ENCODE peak calls at places on chromosomes 13 and 19, in ten cellular contexts. E is activated CD4-positive, alpha-beta T cell treated with anti-CD3 and anti-CD28 coated beads, Interleukin-2, amount 50 U/mL, for 1 hour; M is esophagus squamous epithelium; B is activated T-cell treated with anti-CD3 and anti-CD28 coated beads for 1 hour; F is ovary; H is RPMI8226; W is germinal center; R is K562; Z is brain microvascular endothelial cell; Q is thoracic aorta. X is an unnamed sample.

GRCh38 chr13:50030315-50030714 is 15.1 kb downstream of the KCNRG start:
- DNase-seq in E (no peak), M (no peak), B (no peak), F (no peak), H (no peak), W (no peak), R (no peak), Z (no peak), Q (no peak), X (no peak)

GRCh38 chr13:85970727-85971126 is 171.5 kb upstream of the SLITRK6 start:
- DNase-seq in E (no peak), M (no peak), B (no peak), F (no peak), H (no peak), W (no peak), R (no peak), Z (no peak), Q (no peak), X (no peak)

GRCh38 chr13:21436582-21436981 is 22.5 kb downstream of the ZDHHC20 start:
- DNase-seq in E (no peak), M (no peak), B (no peak), F (no peak), H (no peak), W (no peak), R (no peak), Z (no peak), Q (no peak), X (no peak)

GRCh38 chr13:111484129-111484925 is 163.9 kb downstream of the TEX29 start:
- DNase-seq in E (no peak), M (no peak), B (no peak), F (no peak), H (no peak), W (no peak), R (no peak), Z (no peak), Q (no peak), X (no peak)

GRCh38 chr13:99663185-99663825 is 162.0 kb downstream of the TM9SF2 start:
- DNase-seq in E (no peak), M (no peak), B (no peak), F (no peak), H (no peak), W (no peak), R (no peak), Z (no peak), Q (no peak), X (no peak)

GRCh38 chr13:86914757-86915156 is 756.4 kb upstream of the SLITRK5 start:
- DNase-seq in E (no peak), M (no peak), B (no peak), F (no peak), H (no peak), W (no peak), R (no peak), Z (no peak), Q (no peak), X (no peak)

GRCh38 chr13:113622791-113623490 is 35.1 kb downstream of the ATP4B start:
- DNase-seq in E (no peak), M (no peak), B (no peak), F (no peak), H (no peak), W (no peak), R (no peak), Z (no peak), Q (no peak), X (no peak)

GRCh38 chr13:40618581-40619478 is 47.6 kb downstream of the FOXO1 start:
- DNase-seq in E (no peak), M (no peak), B (no peak), F (no peak), H (no peak), W (no peak), R (no peak), Z (no peak), Q (no peak), X (no peak)

GRCh38 chr13:98595134-98595533 is 18.2 kb upstream of the STK24 start:
- DNase-seq in E (no peak), M (no peak), B (no peak), F (no peak), H (no peak), W (no peak), R (no peak), Z (no peak), Q (no peak), X (no peak)

GRCh38 chr19:4749870-4750269 is 26.2 kb upstream of the DPP9 start:
- DNase-seq in E (no peak), M (no peak), B (no peak), F (no peak), H (no peak), W (no peak), R (no peak), Z (no peak), Q (no peak), X (no peak)

GRCh38 chr19:1063909-1064660 is 2.9 kb upstream of the ARHGAP45 start:
- DNase-seq in E (no peak), M (no peak), B (no peak), F (peak; percentile 22), H (peak; percentile 12), W (no peak), R (peak; percentile 30), Z (no peak), Q (no peak), X (no peak)

GRCh38 chr19:916645-917322 is 349 bp upstream of the KISS1R start:
- DNase-seq in E (no peak), M (no peak), B (no peak), F (peak; percentile 69), H (peak; percentile 81), W (no peak), R (peak; percentile 74), Z (no peak), Q (no peak), X (no peak)

GRCh38 chr19:8150178-8150865 is 930 bp upstream of the FBN3 start:
- DNase-seq in E (no peak), M (no peak), B (no peak), F (no peak), H (no peak), W (no peak), R (no peak), Z (no peak), Q (no peak), X (no peak)

GRCh38 chr13:87884874-87885273 is 213.7 kb downstream of the SLITRK5 start:
- DNase-seq in E (no peak), M (no peak), B (no peak), F (no peak), H (no peak), W (no peak), R (no peak), Z (no peak), Q (no peak), X (no peak)

GRCh38 chr13:32315255-32316029 is at the start of the genes BRCA2 and ZAR1L:
- DNase-seq in E (peak; percentile 84), M (peak; percentile 51), B (peak; percentile 78), F (peak; percentile 86), H (peak; percentile 90), W (peak; percentile 86), R (peak; percentile 74), Z (peak; percentile 80), Q (peak; percentile 67), X (peak; percentile 94)

GRCh38 chr19:4910594-4911273 is 1.4 kb downstream of the UHRF1 start:
- DNase-seq in E (no peak), M (no peak), B (no peak), F (peak; percentile 31), H (no peak), W (peak; percentile 48), R (no peak), Z (peak; percentile 57), Q (no peak), X (no peak)

GRCh38 chr19:32471095-32471494 is 65.5 kb downstream of the DPY19L3 start:
- DNase-seq in E (no peak), M (no peak), B (no peak), F (no peak), H (no peak), W (no peak), R (no peak), Z (peak; percentile 40), Q (no peak), X (peak; percentile 37)

GRCh38 chr13:40464349-40464748 is 202.1 kb downstream of the FOXO1 start:
- DNase-seq in E (no peak), M (no peak), B (no peak), F (no peak), H (no peak), W (peak; percentile 46), R (no peak), Z (no peak), Q (no peak), X (no peak)

GRCh38 chr13:98565726-98566577 is 11.0 kb downstream of the STK24 start:
- DNase-seq in E (no peak), M (no peak), B (no peak), F (peak; percentile 42), H (no peak), W (no peak), R (no peak), Z (no peak), Q (no peak), X (peak; percentile 69)

GRCh38 chr13:60032836-60033235 is 130.9 kb downstream of the DIAPH3 start:
- DNase-seq in E (no peak), M (no peak), B (no peak), F (no peak), H (no peak), W (no peak), R (no peak), Z (no peak), Q (no peak), X (no peak)

GRCh38 chr19:49057636-49058234 is at the start of gene CGB7:
- DNase-seq in E (peak; percentile 28), M (no peak), B (peak; percentile 18), F (peak; percentile 76), H (no peak), W (peak; percentile 46), R (peak; percentile 79), Z (peak; percentile 29), Q (peak; percentile 22), X (peak; percentile 85)

GRCh38 chr19:49761625-49762311 is 1.3 kb downstream of the TSKS start:
- DNase-seq in E (no peak), M (no peak), B (no peak), F (no peak), H (no peak), W (no peak), R (peak; percentile 75), Z (peak; percentile 14), Q (no peak), X (peak; percentile 62)

GRCh38 chr19:3969435-3970312 is 1.2 kb downstream of the DAPK3 start:
- DNase-seq in E (no peak), M (no peak), B (no peak), F (peak; percentile 44), H (no peak), W (no peak), R (no peak), Z (peak; percentile 81), Q (no peak), X (no peak)

GRCh38 chr13:41563501-41564001 is 106.2 kb downstream of the RGCC start:
- DNase-seq in E (no peak), M (no peak), B (no peak), F (no peak), H (no peak), W (no peak), R (no peak), Z (peak; percentile 64), Q (no peak), X (no peak)

GRCh38 chr13:39527961-39528720 is 74.9 kb downstream of the LHFPL6 start:
- DNase-seq in E (no peak), M (no peak), B (no peak), F (no peak), H (no peak), W (no peak), R (no peak), Z (peak; percentile 95), Q (no peak), X (no peak)

GRCh38 chr13:112754281-112755025 is 64.6 kb downstream of the ATP11A start:
- DNase-seq in E (no peak), M (no peak), B (no peak), F (no peak), H (no peak), W (no peak), R (no peak), Z (no peak), Q (no peak), X (no peak)

GRCh38 chr13:35814573-35814972 is 316.6 kb downstream of the DCLK1 start:
- DNase-seq in E (no peak), M (no peak), B (no peak), F (no peak), H (no peak), W (no peak), R (no peak), Z (no peak), Q (no peak), X (no peak)

GRCh38 chr19:5782322-5782721 is 2.2 kb downstream of the PRR22 start:
- DNase-seq in E (no peak), M (no peak), B (no peak), F (no peak), H (no peak), W (no peak), R (no peak), Z (no peak), Q (no peak), X (no peak)

X was measured in left cardiac atrium.